ENCODE peak calls at places on chromosomes 1 and 21, in six cellular contexts. J is T-cell; P is ELR; T is H54; C is B cell; L is effector CD8-positive, alpha-beta T cell. M is an unnamed sample.
A peak's percentile ranks its signal among the peaks of the same experiment; 100 is the strongest.

GRCh38 chr1:118862755-118863154 is 125.4 kb downstream of the TBX15 start:
- DNase-seq in C (no peak), T (no peak), J (no peak), P (no peak), L (no peak), M (no peak)

GRCh38 chr1:242083742-242084141 is 84.8 kb upstream of the MAP1LC3C start:
- DNase-seq in L (no peak), T (no peak), J (no peak), C (no peak), P (no peak), M (no peak)

GRCh38 chr1:12052008-12052573 is 11.0 kb upstream of the TNFRSF8 start:
- DNase-seq in J (no peak), P (peak; percentile 88), L (no peak), T (peak; percentile 74), C (no peak), M (peak; percentile 79)

GRCh38 chr1:53293123-53293522 is 34.7 kb downstream of the LRP8 start:
- DNase-seq in C (no peak), L (no peak), J (no peak), P (no peak), T (no peak), M (peak; percentile 90)

GRCh38 chr1:14184346-14184963 is 414.0 kb upstream of the KAZN start:
- DNase-seq in C (no peak), J (no peak), P (no peak), L (no peak), T (no peak), M (no peak)

GRCh38 chr1:201309420-201309819 is 26.1 kb downstream of the PKP1 start:
- DNase-seq in J (no peak), L (no peak), T (peak; percentile 24), C (no peak), P (peak; percentile 61), M (peak; percentile 57)

GRCh38 chr1:6603851-6604558 is 1.3 kb upstream of the KLHL21 start:
- DNase-seq in C (no peak), P (peak; percentile 79), L (no peak), T (no peak), J (no peak), M (peak; percentile 94)

GRCh38 chr1:203512830-203513578 is 19.1 kb downstream of the OPTC start:
- DNase-seq in L (no peak), J (peak; percentile 25), C (no peak), T (peak; percentile 94), P (peak; percentile 98), M (peak; percentile 78)

GRCh38 chr1:172246521-172247390 is 173.7 kb upstream of the C1orf105 start:
- DNase-seq in C (no peak), L (no peak), T (no peak), P (no peak), J (no peak), M (no peak)

GRCh38 chr1:61221642-61222041 is 139.3 kb downstream of the NFIA start:
- DNase-seq in J (no peak), C (no peak), L (no peak), T (no peak), P (no peak), M (no peak)

GRCh38 chr1:72037745-72038343 is 244.5 kb downstream of the NEGR1 start:
- DNase-seq in J (no peak), L (no peak), P (peak; percentile 53), C (peak; percentile 15), T (no peak), M (no peak)

GRCh38 chr1:43243299-43243698 is 26.5 kb upstream of the TMEM125 start:
- DNase-seq in T (no peak), L (no peak), C (no peak), J (no peak), P (no peak), M (no peak)

GRCh38 chr1:29258189-29258973 is 22.1 kb downstream of the PTPRU start:
- DNase-seq in P (no peak), C (no peak), T (no peak), L (no peak), J (no peak), M (no peak)

GRCh38 chr21:44013380-44014088 is 1.4 kb downstream of the TRAPPC10 start:
- DNase-seq in T (no peak), L (peak; percentile 9), C (peak; percentile 39), P (peak; percentile 33), J (peak; percentile 39), M (no peak)

GRCh38 chr1:5709976-5710375 is 282.2 kb downstream of the NPHP4 start:
- DNase-seq in P (no peak), L (no peak), J (no peak), T (no peak), C (no peak), M (no peak)

GRCh38 chr1:109653286-109653685 is 2.6 kb upstream of the GSTM4 start:
- DNase-seq in C (no peak), J (no peak), P (no peak), T (no peak), L (no peak), M (no peak)

GRCh38 chr1:44624268-44624901 is 49.9 kb downstream of the TMEM53 start:
- DNase-seq in L (no peak), T (no peak), J (no peak), C (no peak), P (no peak), M (no peak)

GRCh38 chr1:200415693-200416593 is 6.1 kb upstream of the ZNF281 start:
- DNase-seq in L (no peak), P (peak; percentile 97), C (no peak), J (no peak), T (peak; percentile 29), M (peak; percentile 86)

GRCh38 chr1:117628343-117628742 is 22.5 kb downstream of the TENT5C start:
- DNase-seq in P (no peak), C (no peak), J (no peak), T (no peak), L (no peak), M (no peak)

GRCh38 chr1:87683557-87683956 is 354.9 kb downstream of the LMO4 start:
- DNase-seq in P (no peak), J (no peak), T (no peak), C (no peak), L (no peak), M (no peak)

GRCh38 chr1:117674521-117675400 is 68.9 kb downstream of the TENT5C start:
- DNase-seq in P (peak; percentile 36), J (peak; percentile 60), T (no peak), C (peak; percentile 76), L (no peak), M (no peak)

GRCh38 chr1:19123837-19124236 is 86.2 kb downstream of the UBR4 start:
- DNase-seq in P (peak; percentile 17), T (no peak), L (no peak), C (no peak), J (peak; percentile 34), M (no peak)

GRCh38 chr1:152654110-152654509 is 9.1 kb upstream of the LCE2D start:
- DNase-seq in J (no peak), T (peak; percentile 28), P (peak; percentile 80), L (peak; percentile 5), C (peak; percentile 39), M (no peak)

GRCh38 chr1:178724386-178724733 is 684 bp upstream of the RALGPS2 start:
- DNase-seq in L (no peak), P (no peak), J (no peak), T (no peak), C (no peak), M (no peak)

GRCh38 chr1:150102986-150103385 is 35.4 kb downstream of the VPS45 start:
- DNase-seq in T (no peak), C (no peak), J (no peak), P (no peak), L (no peak), M (no peak)

GRCh38 chr1:52629021-52629643 is 3.8 kb upstream of the SHISAL2A start:
- DNase-seq in L (no peak), P (no peak), T (no peak), J (no peak), C (no peak), M (no peak)

GRCh38 chr21:26041441-26042180 is 129.0 kb downstream of the APP start:
- DNase-seq in P (peak; percentile 9), T (no peak), L (no peak), C (no peak), J (no peak), M (no peak)

GRCh38 chr1:209048961-209049669 is 534.4 kb upstream of the CAMK1G start:
- DNase-seq in T (peak; percentile 24), C (no peak), L (no peak), J (no peak), P (peak; percentile 61), M (no peak)

GRCh38 chr1:162357681-162358266 is 18.9 kb downstream of the SPATA46 start:
- DNase-seq in P (peak; percentile 72), J (no peak), L (no peak), T (peak; percentile 61), C (no peak), M (no peak)

GRCh38 chr1:56547473-56547872 is 31.9 kb downstream of the PLPP3 start:
- DNase-seq in J (no peak), L (no peak), T (no peak), C (no peak), P (no peak), M (no peak)